ENCODE peak calls at places on chromosomes 16 and 17, in four cellular contexts. One of them, this sample, is unnamed.

GRCh38 chr16:46733319-46733830 is 14.8 kb downstream of the MYLK3 start:
- DNase-seq in uterus: no peak
- DNase-seq in stimulated activated CD4-positive, alpha-beta T cell treated with anti-CD3 and anti-CD28 coated beads, Interleukin-15, amount 100 ng/mL, for 1 hour: no peak
- DNase-seq in NCI-H1436: no peak
- DNase-seq in this sample: no peak

GRCh38 chr16:1351215-1351581 is 480 bp downstream of the TSR3 start:
- DNase-seq in NCI-H1436: no peak
- DNase-seq in stimulated activated CD4-positive, alpha-beta T cell treated with anti-CD3 and anti-CD28 coated beads, Interleukin-15, amount 100 ng/mL, for 1 hour: no peak
- DNase-seq in uterus: no peak
- DNase-seq in this sample: no peak

GRCh38 chr17:41284546-41284945 is 9.0 kb downstream of the KRTAP9-7 start:
- DNase-seq in uterus: no peak
- DNase-seq in NCI-H1436: no peak
- DNase-seq in stimulated activated CD4-positive, alpha-beta T cell treated with anti-CD3 and anti-CD28 coated beads, Interleukin-15, amount 100 ng/mL, for 1 hour: no peak
- DNase-seq in this sample: no peak

GRCh38 chr16:48409839-48410610 is 24.8 kb upstream of the SIAH1 start:
- DNase-seq in stimulated activated CD4-positive, alpha-beta T cell treated with anti-CD3 and anti-CD28 coated beads, Interleukin-15, amount 100 ng/mL, for 1 hour: no peak
- DNase-seq in uterus: no peak
- DNase-seq in NCI-H1436: no peak
- DNase-seq in this sample: no peak

GRCh38 chr16:84806256-84806889 is 13.4 kb upstream of the CRISPLD2 start:
- DNase-seq in stimulated activated CD4-positive, alpha-beta T cell treated with anti-CD3 and anti-CD28 coated beads, Interleukin-15, amount 100 ng/mL, for 1 hour: no peak
- DNase-seq in uterus: no peak
- DNase-seq in NCI-H1436: no peak
- DNase-seq in this sample: no peak

GRCh38 chr16:90042946-90043514 is 23.8 kb upstream of the DBNDD1 start:
- DNase-seq in stimulated activated CD4-positive, alpha-beta T cell treated with anti-CD3 and anti-CD28 coated beads, Interleukin-15, amount 100 ng/mL, for 1 hour: no peak
- DNase-seq in uterus: no peak
- DNase-seq in NCI-H1436: no peak
- DNase-seq in this sample: no peak

GRCh38 chr17:45146166-45146565 is 2.1 kb upstream of the HEXIM1 start:
- DNase-seq in NCI-H1436: no peak
- DNase-seq in uterus: no peak
- DNase-seq in stimulated activated CD4-positive, alpha-beta T cell treated with anti-CD3 and anti-CD28 coated beads, Interleukin-15, amount 100 ng/mL, for 1 hour: no peak
- DNase-seq in this sample: no peak

GRCh38 chr16:67719778-67720144 is 645 bp upstream of the GFOD2 start:
- DNase-seq in NCI-H1436: peak; percentile 0
- DNase-seq in uterus: peak; percentile 29
- DNase-seq in stimulated activated CD4-positive, alpha-beta T cell treated with anti-CD3 and anti-CD28 coated beads, Interleukin-15, amount 100 ng/mL, for 1 hour: no peak
- DNase-seq in this sample: no peak

GRCh38 chr16:67025151-67025550 is 3.8 kb upstream of the CBFB start:
- DNase-seq in uterus: no peak
- DNase-seq in stimulated activated CD4-positive, alpha-beta T cell treated with anti-CD3 and anti-CD28 coated beads, Interleukin-15, amount 100 ng/mL, for 1 hour: no peak
- DNase-seq in NCI-H1436: no peak
- DNase-seq in this sample: peak; percentile 22